ENCODE peak calls at places on chromosomes 3 and 15, in six cellular contexts. K is body of pancreas; O is ascending aorta; C is breast epithelium; L is adipocyte; A is CD4-positive, alpha-beta memory T cell. S is an unnamed sample. For H3K4me1 and H3K9me3, the result is how much of the 10 kb centered on the place peaks cover.

GRCh38 chr15:95259513-95259912 is 1028.2 kb downstream of the MCTP2 start:
- DNase-seq in O (no peak), A (no peak), L (peak), C (peak), K (peak), S (peak)

GRCh38 chr15:40310001-40310959 is 2.5 kb upstream of the PLCB2 start:
- DNase-seq in L (peak), A (no peak), O (no peak), K (peak), C (no peak), S (peak)

GRCh38 chr3:136245691-136246090 is 4.4 kb upstream of the PCCB start:
- DNase-seq in K (no peak), L (no peak), A (no peak), O (no peak), C (no peak), S (no peak)

GRCh38 chr3:122030381-122031122 is 8.5 kb upstream of the ILDR1 start:
- DNase-seq in C (no peak), A (no peak), L (peak), K (no peak), O (no peak), S (no peak)

GRCh38 chr3:131995936-131996335 is 38.9 kb downstream of the CPNE4 start:
- DNase-seq in O (no peak), A (no peak), C (no peak), L (no peak), K (no peak), S (no peak)

GRCh38 chr3:14646589-14647413 is 4.8 kb upstream of the CCDC174 start:
- DNase-seq in C (no peak), O (no peak), A (no peak), L (no peak), K (no peak), S (no peak)

GRCh38 chr15:77004189-77004588 is 9.3 kb downstream of the PSTPIP1 start:
- DNase-seq in L (no peak), K (no peak), O (peak), A (no peak), C (no peak), S (no peak)

GRCh38 chr3:184011230-184011876 is 6.3 kb downstream of the ABCC5 start:
- DNase-seq in L (no peak), C (no peak), O (no peak), K (no peak), A (no peak), S (no peak)

GRCh38 chr3:154427685-154428291 is 2.2 kb downstream of the GPR149 start:
- DNase-seq in O (no peak), K (no peak), L (no peak), C (no peak), A (no peak), S (no peak)

GRCh38 chr3:168493412-168494205 is 397.9 kb upstream of the GOLIM4 start:
- DNase-seq in K (no peak), C (no peak), L (no peak), A (no peak), O (no peak), S (no peak)

GRCh38 chr15:94840794-94841587 is 609.6 kb downstream of the MCTP2 start:
- DNase-seq in K (no peak), L (no peak), A (no peak), O (peak), C (no peak), S (no peak)

GRCh38 chr3:49801160-49801559 is 1.5 kb upstream of the CDHR4 start:
- DNase-seq in O (no peak), L (no peak), A (no peak), C (no peak), K (no peak), S (no peak)

GRCh38 chr3:197593046-197593380 is 37.2 kb upstream of the BDH1 start:
- DNase-seq in K (no peak), A (no peak), O (no peak), C (peak), L (no peak), S (no peak)

GRCh38 chr3:126550488-126551051 is 8.2 kb downstream of the C3orf22 start:
- DNase-seq in C (no peak), O (no peak), K (no peak), A (no peak), L (no peak), S (no peak)

GRCh38 chr3:21041621-21042020 is 709.4 kb downstream of the ZNF385D start:
- DNase-seq in K (no peak), C (no peak), O (no peak), L (peak), A (no peak), S (no peak)
- H3K4me3 ChIP-seq in K (no peak), C (no peak), O (no peak), L (no peak), A (no peak), S (no peak)

GRCh38 chr3:193912621-193913178 is 223.2 kb upstream of the HES1 start:
- DNase-seq in L (no peak), O (no peak), C (no peak), K (no peak), A (no peak), S (no peak)

GRCh38 chr3:193910886-193911738 is 224.8 kb upstream of the HES1 start:
- DNase-seq in C (no peak), K (no peak), L (no peak), A (no peak), O (no peak), S (no peak)

GRCh38 chr3:193909387-193909786 is 226.6 kb upstream of the HES1 start:
- DNase-seq in K (no peak), L (no peak), A (no peak), C (no peak), O (no peak), S (no peak)

GRCh38 chr3:193910310-193910709 is 225.6 kb upstream of the HES1 start:
- DNase-seq in O (no peak), A (no peak), L (no peak), C (no peak), K (no peak), S (no peak)

DNA sequence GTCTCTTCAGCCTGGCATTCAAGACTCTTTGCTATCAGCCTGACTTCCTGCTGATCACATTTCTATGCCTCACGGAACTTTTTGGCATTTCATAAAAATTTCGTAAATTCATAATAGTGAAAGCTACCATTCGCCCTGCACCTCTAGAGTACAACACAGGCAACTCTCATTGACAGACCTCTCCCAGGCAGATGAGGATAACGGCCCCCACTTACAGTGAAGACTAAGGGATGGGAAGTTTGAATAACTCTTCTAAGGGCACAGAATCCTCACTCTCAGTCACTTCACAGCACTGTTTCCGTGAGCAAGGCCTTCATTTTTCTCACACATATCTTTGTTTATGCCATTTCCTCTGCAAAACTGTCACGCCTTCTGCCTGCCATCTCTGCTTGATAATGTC is 224.2 kb upstream of the HES1 start:
- DNase-seq in L (no peak), K (no peak), A (no peak), C (no peak), O (no peak), S (no peak)
- H3K4me1 ChIP-seq in L (under half), K (under half), A (under half), C (under half), O (under half), S (under half)

DNA sequence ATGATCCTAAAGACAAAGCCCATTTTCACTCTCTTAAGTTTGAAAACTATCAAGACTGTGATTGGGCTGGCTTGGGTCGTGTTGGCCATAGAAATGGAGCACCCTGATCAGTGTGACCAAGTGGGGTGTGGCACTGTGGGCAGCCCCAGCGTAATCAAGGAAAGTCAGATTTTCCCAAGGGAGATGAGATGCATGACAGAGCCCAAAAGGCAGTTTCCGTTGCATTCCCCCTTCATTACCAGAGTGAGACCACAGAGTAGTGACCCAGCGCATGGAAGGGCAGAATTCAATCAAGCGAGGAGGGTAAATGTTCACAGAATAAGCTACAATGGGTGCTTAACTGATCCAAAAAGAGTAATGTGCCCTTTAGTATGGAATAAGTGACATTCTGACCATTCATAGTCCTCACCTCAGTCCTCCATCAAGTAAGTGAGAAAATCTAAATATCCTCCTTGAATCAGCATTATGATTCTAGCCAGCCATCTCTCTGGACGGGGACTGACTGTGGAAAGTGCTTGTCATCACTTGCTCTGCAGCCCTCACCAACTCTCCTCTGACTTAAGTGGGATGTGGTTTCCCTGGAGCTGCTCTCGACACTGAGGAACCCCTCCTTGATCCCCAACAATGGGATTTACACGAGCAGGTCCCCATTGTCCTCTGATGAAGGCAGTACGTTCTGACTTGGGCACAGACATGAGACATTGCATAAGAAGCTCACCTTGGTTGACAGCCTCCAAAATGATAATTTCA is 430.5 kb downstream of the OCA2 start:
- DNase-seq in A (no peak), O (no peak), K (no peak), C (no peak), L (no peak), S (no peak)
- H3K9me3 ChIP-seq in A (under half), O (under half), K (under half), C (under half), L (under half), S (under half)

GRCh38 chr15:38216763-38217162 is 35.9 kb upstream of the SPRED1 start:
- DNase-seq in C (no peak), L (no peak), O (no peak), A (no peak), K (no peak), S (no peak)
- H3K4me3 ChIP-seq in C (no peak), L (no peak), O (no peak), A (no peak), K (no peak), S (no peak)

DNA sequence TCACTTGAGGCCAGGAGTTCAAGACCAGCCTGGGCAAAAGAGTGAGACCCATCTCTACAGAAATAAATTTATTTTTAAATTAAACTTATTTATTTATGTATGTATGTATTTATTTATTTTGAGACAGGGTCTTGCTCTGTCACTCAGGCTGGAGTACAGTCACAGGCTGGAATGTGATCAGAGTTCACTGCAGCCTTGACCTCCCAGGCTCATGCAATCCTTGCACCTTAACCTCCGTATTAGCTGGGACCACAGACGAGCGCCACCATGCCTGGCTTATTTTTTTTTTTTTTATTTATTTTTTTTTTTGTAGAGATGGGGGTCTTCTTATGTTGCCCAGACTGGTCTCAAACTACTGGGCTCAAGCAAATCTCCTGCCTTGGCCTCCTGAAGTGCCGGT is 135.2 kb upstream of the HES1 start:
- DNase-seq in O (no peak), A (no peak), C (no peak), K (no peak), L (no peak), S (no peak)
- H3K4me1 ChIP-seq in O (under half), A (under half), C (under half), K (under half), L (under half), S (under half)